ENCODE peak calls at places on chromosomes 7 and 10, in five cellular contexts. One of them, this sample, is unnamed.

GRCh38 chr7:12458520-12459131 is 55.0 kb upstream of the VWDE start:
- DNase-seq in PC-3: peak
- DNase-seq in cardiac muscle cell: peak
- DNase-seq in hepatocyte: peak
- DNase-seq in SK-N-SH: peak
- DNase-seq in this sample: peak

GRCh38 chr10:87817291-87817872 is 644 bp downstream of the ATAD1 start:
- DNase-seq in PC-3: peak
- DNase-seq in cardiac muscle cell: no peak
- DNase-seq in hepatocyte: no peak
- DNase-seq in SK-N-SH: no peak
- DNase-seq in this sample: no peak

GRCh38 chr7:102834999-102835398 is 77.8 kb upstream of the LRRC17 start:
- DNase-seq in PC-3: peak
- DNase-seq in cardiac muscle cell: peak
- DNase-seq in hepatocyte: no peak
- DNase-seq in SK-N-SH: no peak
- DNase-seq in this sample: peak

GRCh38 chr10:101965075-101965765 is 90.8 kb downstream of the ARMH3 start:
- DNase-seq in PC-3: no peak
- DNase-seq in cardiac muscle cell: no peak
- DNase-seq in hepatocyte: no peak
- DNase-seq in SK-N-SH: no peak
- DNase-seq in this sample: peak

GRCh38 chr10:86079088-86079487 is 287.5 kb downstream of the GRID1 start:
- DNase-seq in PC-3: peak
- DNase-seq in cardiac muscle cell: peak
- DNase-seq in hepatocyte: peak
- DNase-seq in SK-N-SH: no peak
- DNase-seq in this sample: no peak

GRCh38 chr7:47576031-47576908 is 5.6 kb downstream of the TNS3 start:
- DNase-seq in PC-3: peak
- DNase-seq in cardiac muscle cell: peak
- DNase-seq in hepatocyte: peak
- DNase-seq in SK-N-SH: peak
- DNase-seq in this sample: peak

GRCh38 chr7:157540020-157540419 is 203.2 kb downstream of the DNAJB6 start:
- DNase-seq in PC-3: no peak
- DNase-seq in cardiac muscle cell: no peak
- DNase-seq in hepatocyte: no peak
- DNase-seq in SK-N-SH: no peak
- DNase-seq in this sample: no peak

GRCh38 chr10:114239117-114239993 is at the start of gene VWA2:
- DNase-seq in PC-3: no peak
- DNase-seq in cardiac muscle cell: no peak
- DNase-seq in hepatocyte: peak
- DNase-seq in SK-N-SH: no peak
- DNase-seq in this sample: peak

GRCh38 chr7:98232276-98232585 is 19.8 kb downstream of the TECPR1 start:
- DNase-seq in PC-3: no peak
- DNase-seq in cardiac muscle cell: no peak
- DNase-seq in hepatocyte: no peak
- DNase-seq in SK-N-SH: peak
- DNase-seq in this sample: no peak

GRCh38 chr7:95545007-95545615 is 51.2 kb downstream of the PDK4 start:
- DNase-seq in PC-3: peak
- DNase-seq in cardiac muscle cell: peak
- DNase-seq in hepatocyte: peak
- DNase-seq in SK-N-SH: no peak
- DNase-seq in this sample: no peak

GRCh38 chr7:131502810-131503545 is 53.5 kb downstream of the PODXL start:
- DNase-seq in PC-3: no peak
- DNase-seq in cardiac muscle cell: peak
- DNase-seq in hepatocyte: peak
- DNase-seq in SK-N-SH: peak
- DNase-seq in this sample: no peak

GRCh38 chr7:55534262-55534915 is 37.9 kb downstream of the VOPP1 start:
- DNase-seq in PC-3: peak
- DNase-seq in cardiac muscle cell: peak
- DNase-seq in hepatocyte: no peak
- DNase-seq in SK-N-SH: no peak
- DNase-seq in this sample: peak

GRCh38 chr7:131976411-131976810 is 420.0 kb upstream of the PODXL start:
- DNase-seq in PC-3: no peak
- DNase-seq in cardiac muscle cell: no peak
- DNase-seq in hepatocyte: no peak
- DNase-seq in SK-N-SH: no peak
- DNase-seq in this sample: no peak

GRCh38 chr7:25636871-25637283 is 408.6 kb upstream of the NPVF start:
- DNase-seq in PC-3: no peak
- DNase-seq in cardiac muscle cell: peak
- DNase-seq in hepatocyte: peak
- DNase-seq in SK-N-SH: peak
- DNase-seq in this sample: no peak

GRCh38 chr10:13051126-13051694 is 48.8 kb upstream of the OPTN start:
- DNase-seq in PC-3: no peak
- DNase-seq in cardiac muscle cell: no peak
- DNase-seq in hepatocyte: no peak
- DNase-seq in SK-N-SH: no peak
- DNase-seq in this sample: no peak

GRCh38 chr10:112848212-112848611 is 101.8 kb upstream of the TCF7L2 start:
- DNase-seq in PC-3: no peak
- DNase-seq in cardiac muscle cell: no peak
- DNase-seq in hepatocyte: no peak
- DNase-seq in SK-N-SH: no peak
- DNase-seq in this sample: no peak

GRCh38 chr10:78479467-78479866 is 445.8 kb downstream of the RPS24 start:
- DNase-seq in PC-3: no peak
- DNase-seq in cardiac muscle cell: no peak
- DNase-seq in hepatocyte: no peak
- DNase-seq in SK-N-SH: no peak
- DNase-seq in this sample: no peak

GRCh38 chr10:29714096-29714874 is 79.5 kb upstream of the SVIL start:
- DNase-seq in PC-3: peak
- DNase-seq in cardiac muscle cell: peak
- DNase-seq in hepatocyte: no peak
- DNase-seq in SK-N-SH: no peak
- DNase-seq in this sample: no peak

GRCh38 chr10:106566871-106567270 is 597.6 kb downstream of the SORCS1 start:
- DNase-seq in PC-3: peak
- DNase-seq in cardiac muscle cell: no peak
- DNase-seq in hepatocyte: no peak
- DNase-seq in SK-N-SH: peak
- DNase-seq in this sample: no peak

GRCh38 chr7:148575640-148576411 is 14.7 kb upstream of the C7orf33 start:
- DNase-seq in PC-3: peak
- DNase-seq in cardiac muscle cell: peak
- DNase-seq in hepatocyte: peak
- DNase-seq in SK-N-SH: peak
- DNase-seq in this sample: peak

GRCh38 chr10:50351483-50352146 is 100.3 kb upstream of the ASAH2 start:
- DNase-seq in PC-3: no peak
- DNase-seq in cardiac muscle cell: no peak
- DNase-seq in hepatocyte: no peak
- DNase-seq in SK-N-SH: no peak
- DNase-seq in this sample: no peak

GRCh38 chr7:124462249-124462648 is 303.3 kb downstream of the GPR37 start:
- DNase-seq in PC-3: peak
- DNase-seq in cardiac muscle cell: no peak
- DNase-seq in hepatocyte: no peak
- DNase-seq in SK-N-SH: no peak
- DNase-seq in this sample: no peak

GRCh38 chr10:75261813-75262725 is 26.3 kb upstream of the COMTD1 start:
- DNase-seq in PC-3: peak
- DNase-seq in cardiac muscle cell: no peak
- DNase-seq in hepatocyte: peak
- DNase-seq in SK-N-SH: peak
- DNase-seq in this sample: no peak

GRCh38 chr7:10940748-10941358 is 32.8 kb upstream of the PHF14 start:
- DNase-seq in PC-3: peak
- DNase-seq in cardiac muscle cell: no peak
- DNase-seq in hepatocyte: peak
- DNase-seq in SK-N-SH: peak
- DNase-seq in this sample: peak

DNA sequence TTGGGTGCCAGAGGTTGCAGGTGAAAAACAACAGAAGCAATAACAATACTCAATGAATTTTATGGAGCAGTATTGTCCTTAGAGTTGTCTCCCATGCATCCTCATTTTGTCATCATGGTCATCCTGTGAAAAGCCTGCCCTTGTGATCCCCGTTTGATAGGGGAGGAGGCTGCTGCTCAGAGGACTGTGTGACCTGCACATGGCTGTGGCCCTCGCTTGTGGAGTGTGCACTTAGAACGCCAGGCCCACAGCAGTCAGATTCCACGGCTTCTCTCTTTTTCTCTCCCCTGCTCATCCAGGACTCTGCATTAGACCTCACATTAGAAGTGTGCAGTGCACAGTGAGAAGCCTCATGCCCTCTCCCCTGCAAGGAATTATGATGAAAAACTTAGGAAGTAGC is 491.1 kb upstream of the KLF6 start:
- DNase-seq in PC-3: no peak
- DNase-seq in cardiac muscle cell: no peak
- DNase-seq in hepatocyte: no peak
- DNase-seq in SK-N-SH: no peak
- DNase-seq in this sample: no peak
- H3K4me3 ChIP-seq in PC-3: no peak
- H3K4me3 ChIP-seq in cardiac muscle cell: no peak
- H3K4me3 ChIP-seq in hepatocyte: no peak
- H3K4me3 ChIP-seq in SK-N-SH: no peak
- H3K4me3 ChIP-seq in this sample: no peak

DNA sequence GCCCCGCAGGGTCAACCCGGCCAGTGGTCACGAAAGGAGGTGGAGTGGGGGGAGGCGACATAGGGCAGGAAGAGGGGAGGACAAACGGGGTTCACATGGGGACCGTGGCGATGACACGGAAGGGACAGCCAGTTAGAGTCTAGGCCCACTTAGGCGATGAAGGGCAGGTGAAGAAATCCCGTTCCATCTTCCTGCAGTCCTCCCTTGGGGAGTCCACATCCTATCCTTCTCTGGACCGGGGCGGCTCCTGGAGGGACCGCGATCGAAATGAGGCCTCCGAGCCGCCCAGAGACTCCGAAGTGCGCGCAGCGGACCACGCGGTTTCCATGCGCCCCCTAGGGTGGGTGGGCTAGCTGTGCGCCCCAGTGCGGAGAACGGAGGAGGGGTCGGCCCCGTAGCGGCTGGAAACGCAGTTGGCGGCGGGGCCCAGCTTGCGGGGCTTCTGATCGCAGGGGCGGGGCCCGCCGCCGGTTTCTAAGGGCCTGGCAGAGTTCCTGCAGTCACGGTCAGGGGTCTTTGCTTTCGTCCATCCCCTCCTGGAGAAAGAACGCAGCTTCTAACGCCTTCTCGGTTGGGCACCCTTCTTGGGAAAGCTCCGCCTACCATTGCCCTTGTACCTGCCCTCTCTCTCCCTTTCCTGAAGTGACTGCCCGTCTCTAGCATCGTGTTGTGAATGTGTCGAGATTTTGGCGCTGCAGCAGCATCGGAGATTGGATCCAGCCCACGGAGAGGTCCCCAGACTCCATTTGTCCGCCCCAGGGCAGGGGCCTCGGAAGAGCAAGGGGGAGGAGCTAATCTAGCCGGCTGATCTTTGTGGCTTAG is 17.9 kb upstream of the TMEM225B start:
- DNase-seq in PC-3: no peak
- DNase-seq in cardiac muscle cell: peak
- DNase-seq in hepatocyte: peak
- DNase-seq in SK-N-SH: peak
- DNase-seq in this sample: peak
- TF ChIP-seq CTCF in PC-3: no peak
- TF ChIP-seq CTCF in cardiac muscle cell: peak
- TF ChIP-seq CTCF in hepatocyte: peak
- TF ChIP-seq CTCF in SK-N-SH: peak
- TF ChIP-seq CTCF in this sample: peak

DNA sequence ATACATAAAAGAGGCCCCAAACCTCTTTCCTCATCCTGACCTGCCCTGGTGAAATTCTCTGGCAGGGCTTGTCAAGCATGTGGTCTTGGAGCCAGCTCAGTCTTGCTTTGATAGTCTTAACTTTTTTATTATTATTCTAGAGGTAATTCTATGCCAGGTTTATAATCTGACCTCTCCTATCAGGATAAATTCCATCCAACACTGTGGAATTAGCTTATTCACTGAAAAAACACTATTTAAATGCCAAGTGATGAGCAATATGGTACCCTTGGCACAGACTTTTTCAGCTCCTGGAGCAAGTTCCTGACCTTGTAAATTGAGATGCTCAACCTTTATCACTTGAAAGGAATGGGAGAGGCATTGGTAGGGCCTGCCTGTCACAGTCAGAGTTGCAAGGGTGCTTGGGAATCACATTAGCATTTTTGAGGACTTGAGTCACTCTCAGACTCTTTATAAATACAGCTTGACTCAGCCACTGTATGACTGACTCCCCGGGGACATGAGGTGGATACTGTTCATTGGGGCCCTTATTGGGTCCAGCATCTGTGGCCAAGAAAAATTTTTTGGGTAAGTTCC is at the start of gene CPA4:
- DNase-seq in PC-3: peak
- DNase-seq in cardiac muscle cell: peak
- DNase-seq in hepatocyte: no peak
- DNase-seq in SK-N-SH: no peak
- DNase-seq in this sample: peak
- H3K4me3 ChIP-seq in PC-3: peak
- H3K4me3 ChIP-seq in cardiac muscle cell: no peak
- H3K4me3 ChIP-seq in hepatocyte: no peak
- H3K4me3 ChIP-seq in SK-N-SH: peak
- H3K4me3 ChIP-seq in this sample: no peak

GRCh38 chr10:118802126-118802793 is 47.5 kb upstream of the CACUL1 start:
- DNase-seq in PC-3: no peak
- DNase-seq in cardiac muscle cell: no peak
- DNase-seq in hepatocyte: no peak
- DNase-seq in SK-N-SH: no peak
- DNase-seq in this sample: no peak

GRCh38 chr10:118804262-118804773 is 49.5 kb upstream of the CACUL1 start:
- DNase-seq in PC-3: no peak
- DNase-seq in cardiac muscle cell: no peak
- DNase-seq in hepatocyte: no peak
- DNase-seq in SK-N-SH: no peak
- DNase-seq in this sample: no peak

GRCh38 chr10:118800920-118801319 is 46.1 kb upstream of the CACUL1 start:
- DNase-seq in PC-3: peak
- DNase-seq in cardiac muscle cell: peak
- DNase-seq in hepatocyte: peak
- DNase-seq in SK-N-SH: peak
- DNase-seq in this sample: peak

GRCh38 chr10:118798186-118798811 is 43.5 kb upstream of the CACUL1 start:
- DNase-seq in PC-3: peak
- DNase-seq in cardiac muscle cell: peak
- DNase-seq in hepatocyte: no peak
- DNase-seq in SK-N-SH: no peak
- DNase-seq in this sample: no peak

DNA sequence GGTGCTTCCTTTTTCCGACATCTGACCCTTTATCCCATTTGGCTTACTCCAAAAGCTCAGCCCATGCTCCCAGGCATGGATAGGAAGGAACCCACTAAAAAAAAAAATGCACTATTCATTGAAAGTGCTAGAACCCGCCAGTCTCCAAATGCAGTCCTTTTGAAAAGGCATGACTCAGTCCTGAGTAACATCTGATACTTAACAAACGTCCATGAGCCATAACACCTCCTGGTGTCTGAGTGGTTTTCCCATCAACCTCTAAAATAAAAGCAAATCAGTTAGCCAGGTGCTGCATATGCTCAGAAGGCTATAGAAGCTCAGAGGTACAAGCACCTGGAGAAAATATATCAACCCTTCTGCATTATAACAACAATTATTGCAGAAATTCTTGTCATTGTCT is 45.0 kb upstream of the CACUL1 start:
- DNase-seq in PC-3: peak
- DNase-seq in cardiac muscle cell: peak
- DNase-seq in hepatocyte: no peak
- DNase-seq in SK-N-SH: no peak
- DNase-seq in this sample: no peak
- TF ChIP-seq CTCF in PC-3: no peak
- TF ChIP-seq CTCF in cardiac muscle cell: no peak
- TF ChIP-seq CTCF in hepatocyte: no peak
- TF ChIP-seq CTCF in SK-N-SH: no peak
- TF ChIP-seq CTCF in this sample: no peak

This sample was measured in GM12865.